ENCODE peak calls at places on chromosome 13, in five cellular contexts. I is IMR-90; V is CD8-positive, alpha-beta T cell; U is PC-9; S is heart left ventricle. N is an unnamed sample.

GRCh38 chr13:53784331-53784730 is 755.7 kb downstream of the OLFM4 start:
- DNase-seq in U (no peak), V (no peak), I (no peak), S (no peak), N (no peak)

GRCh38 chr13:23858586-23858985 is 30.6 kb downstream of the MIPEP start:
- DNase-seq in U (no peak), I (peak; percentile 43), V (no peak), S (no peak), N (no peak)

GRCh38 chr13:92196566-92197256 is 798.3 kb downstream of the GPC5 start:
- DNase-seq in V (no peak), U (no peak), S (no peak), I (peak; percentile 2), N (no peak)

GRCh38 chr13:50437252-50437651 is 406.2 kb downstream of the DLEU7 start:
- DNase-seq in V (no peak), S (no peak), I (peak; percentile 87), U (no peak), N (no peak)

GRCh38 chr13:106617561-106617960 is 49.6 kb upstream of the ARGLU1 start:
- DNase-seq in U (peak; percentile 17), I (peak; percentile 39), V (no peak), S (no peak), N (no peak)

GRCh38 chr13:76043882-76044281 is 407.8 kb downstream of the LMO7 start:
- DNase-seq in S (no peak), U (no peak), V (no peak), I (no peak), N (no peak)

GRCh38 chr13:51502206-51502651 is 49.4 kb upstream of the INTS6 start:
- DNase-seq in V (no peak), S (no peak), U (no peak), I (peak; percentile 59), N (no peak)

GRCh38 chr13:53821632-53822031 is 793.0 kb downstream of the OLFM4 start:
- DNase-seq in U (no peak), S (no peak), V (no peak), I (no peak), N (no peak)

GRCh38 chr13:68540244-68540643 is 1310.1 kb upstream of the PCDH9 start:
- DNase-seq in U (no peak), S (no peak), V (no peak), I (no peak), N (no peak)

GRCh38 chr13:48398450-48399095 is 14.3 kb downstream of the LPAR6 start:
- DNase-seq in U (no peak), I (peak; percentile 18), S (no peak), V (no peak), N (no peak)

GRCh38 chr13:73929287-73929932 is 204.8 kb downstream of the KLF12 start:
- DNase-seq in V (no peak), I (no peak), S (no peak), U (no peak), N (no peak)

GRCh38 chr13:79966039-79966438 is 374.9 kb downstream of the SPRY2 start:
- DNase-seq in V (no peak), U (no peak), I (peak; percentile 23), S (no peak), N (no peak)

GRCh38 chr13:112068531-112069062 is 1.6 kb downstream of the SOX1 start:
- DNase-seq in V (no peak), U (no peak), I (no peak), S (no peak), N (no peak)

GRCh38 chr13:31962661-31963345 is 68.8 kb upstream of the FRY start:
- DNase-seq in U (no peak), V (no peak), I (peak; percentile 50), S (no peak), N (no peak)

GRCh38 chr13:73521291-73521626 is 462.5 kb downstream of the KLF5 start:
- DNase-seq in S (no peak), I (no peak), V (peak; percentile 2), U (no peak), N (no peak)

GRCh38 chr13:80753951-80754350 is 413.0 kb upstream of the SPRY2 start:
- DNase-seq in I (no peak), V (no peak), U (no peak), S (no peak), N (no peak)

GRCh38 chr13:40442826-40443225 is 223.6 kb downstream of the FOXO1 start:
- DNase-seq in I (no peak), S (no peak), U (no peak), V (no peak), N (no peak)

GRCh38 chr13:93172109-93172508 is 54.5 kb upstream of the GPC6 start:
- DNase-seq in U (no peak), I (no peak), V (no peak), S (no peak), N (no peak)

GRCh38 chr13:59398127-59398526 is 765.6 kb downstream of the DIAPH3 start:
- DNase-seq in S (no peak), V (no peak), I (no peak), U (no peak), N (no peak)

GRCh38 chr13:62320129-62320724 is 904.6 kb upstream of the PCDH20 start:
- DNase-seq in U (no peak), I (peak; percentile 75), V (no peak), S (no peak), N (no peak)

GRCh38 chr13:76635232-76636021 is 250.8 kb downstream of the KCTD12 start:
- DNase-seq in U (no peak), S (no peak), I (no peak), V (no peak), N (no peak)

GRCh38 chr13:76009491-76009890 is 373.4 kb downstream of the LMO7 start:
- DNase-seq in U (no peak), V (no peak), I (peak; percentile 75), S (no peak), N (no peak)

GRCh38 chr13:91722267-91722884 is 324.0 kb downstream of the GPC5 start:
- DNase-seq in I (peak; percentile 18), V (no peak), U (no peak), S (no peak), N (no peak)

GRCh38 chr13:23570099-23570926 is at the start of gene TNFRSF19:
- DNase-seq in V (no peak), U (no peak), I (peak; percentile 91), S (peak; percentile 75), N (peak; percentile 45)

GRCh38 chr13:99370476-99371272 is 63.5 kb upstream of the GPR183 start:
- DNase-seq in I (no peak), U (no peak), V (no peak), S (no peak), N (no peak)
- H3K36me3 ChIP-seq in I (peaks cover 3% of the 10 kb centered on the region), U (peaks cover 20% of the 10 kb centered on the region), V (peaks cover 10% of the 10 kb centered on the region), S (peaks cover 57% of the 10 kb centered on the region), N (peaks cover 26% of the 10 kb centered on the region)

DNA sequence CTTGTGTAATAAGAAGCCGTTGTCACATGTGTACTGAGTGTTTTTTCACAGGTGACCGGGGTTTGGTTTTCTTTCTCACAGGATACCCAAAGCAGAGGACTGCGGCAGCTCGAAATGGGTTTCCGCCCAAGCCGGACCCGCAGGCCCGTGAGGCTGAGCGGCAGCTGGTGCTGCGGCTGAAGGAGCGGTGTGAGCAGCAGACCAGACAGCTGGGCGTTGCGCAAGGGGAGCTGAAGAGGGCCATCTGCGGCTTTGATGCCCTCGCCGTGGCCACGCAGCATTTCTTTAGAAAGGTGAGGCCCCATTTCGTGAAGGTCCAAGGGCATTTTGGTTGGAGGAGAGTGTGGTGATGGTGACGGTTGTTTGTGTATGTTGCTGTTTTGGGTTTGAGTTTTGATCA is 236.3 kb downstream of the SLC7A1 start:
- DNase-seq in V (no peak), I (no peak), U (no peak), S (no peak), N (no peak)
- H3K36me3 ChIP-seq in V (no peaks in the 10 kb centered on the region), I (no peaks in the 10 kb centered on the region), U (no peaks in the 10 kb centered on the region), S (no peaks in the 10 kb centered on the region), N (no peaks in the 10 kb centered on the region)

GRCh38 chr13:113636266-113636963 is 21.6 kb downstream of the ATP4B start:
- DNase-seq in U (no peak), V (no peak), S (peak; percentile 15), I (no peak), N (peak; percentile 1)

GRCh38 chr13:113637262-113638160 is 20.5 kb downstream of the ATP4B start:
- DNase-seq in S (peak; percentile 8), I (no peak), V (no peak), U (no peak), N (peak; percentile 10)

GRCh38 chr13:113638173-113638746 is 19.7 kb downstream of the ATP4B start:
- DNase-seq in U (no peak), I (no peak), S (peak; percentile 6), V (no peak), N (peak; percentile 8)

GRCh38 chr13:113639661-113640262 is 18.2 kb downstream of the ATP4B start:
- DNase-seq in I (no peak), S (peak; percentile 62), V (no peak), U (no peak), N (peak; percentile 35)

DNA sequence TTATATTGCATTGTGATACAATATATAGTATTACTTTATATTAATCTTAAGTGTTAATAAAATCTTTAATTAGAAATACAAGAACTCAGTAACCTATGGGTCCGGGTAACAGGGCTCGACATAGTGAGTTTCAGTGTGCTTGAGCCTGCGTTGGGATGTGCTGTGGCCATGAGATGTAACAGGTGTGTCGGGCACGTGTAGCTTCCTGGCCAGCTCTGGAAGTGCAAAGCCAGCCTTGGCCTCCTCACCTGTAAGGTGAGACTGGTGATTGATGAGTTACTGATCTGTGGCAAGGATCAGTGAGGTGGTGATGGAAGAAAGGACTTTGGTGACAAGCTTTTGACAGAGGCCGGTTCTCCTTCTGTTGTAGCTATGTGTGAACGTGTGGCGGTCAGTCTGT is 19.2 kb downstream of the ATP4B start:
- DNase-seq in V (no peak), S (peak; percentile 9), I (no peak), U (no peak), N (no peak)
- H3K36me3 ChIP-seq in V (peaks cover 21% of the 10 kb centered on the region), S (peaks cover 75% of the 10 kb centered on the region), I (peaks cover 58% of the 10 kb centered on the region), U (peaks cover 53% of the 10 kb centered on the region), N (peaks cover 76% of the 10 kb centered on the region)

GRCh38 chr13:114323349-114323748 is 9.0 kb downstream of the CHAMP1 start:
- DNase-seq in V (no peak), I (no peak), S (no peak), U (no peak), N (no peak)
- H3K36me3 ChIP-seq in V (peaks cover 18% of the 10 kb centered on the region), I (peaks cover 33% of the 10 kb centered on the region), S (peaks cover 56% of the 10 kb centered on the region), U (peaks cover 17% of the 10 kb centered on the region), N (peaks cover 56% of the 10 kb centered on the region)

DNA sequence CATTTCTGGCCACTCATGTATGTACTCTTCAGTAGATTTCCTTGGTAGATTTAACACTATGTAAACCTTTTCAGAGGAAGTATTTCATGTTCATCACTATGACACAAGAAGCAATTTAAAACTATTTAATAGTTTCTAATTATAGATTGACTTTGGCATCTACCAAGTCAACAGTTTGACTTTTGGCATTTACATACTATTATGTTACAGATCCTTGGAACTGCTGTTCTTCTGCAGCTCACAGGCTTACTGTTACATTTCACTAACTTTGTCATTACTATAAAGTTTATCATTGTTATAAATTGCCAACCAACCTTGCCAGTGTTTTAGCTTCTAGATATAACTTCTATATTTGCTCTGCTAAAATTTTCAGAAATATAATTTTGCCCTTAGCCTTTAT is 18.7 kb downstream of the SUPT20H start:
- DNase-seq in V (no peak), S (no peak), I (no peak), U (no peak), N (no peak)
- H3K36me3 ChIP-seq in V (peaks cover 50% of the 10 kb centered on the region), S (peaks cover 94% of the 10 kb centered on the region), I (peaks cover 42% of the 10 kb centered on the region), U (peaks cover 27% of the 10 kb centered on the region), N (peaks cover 76% of the 10 kb centered on the region)

DNA sequence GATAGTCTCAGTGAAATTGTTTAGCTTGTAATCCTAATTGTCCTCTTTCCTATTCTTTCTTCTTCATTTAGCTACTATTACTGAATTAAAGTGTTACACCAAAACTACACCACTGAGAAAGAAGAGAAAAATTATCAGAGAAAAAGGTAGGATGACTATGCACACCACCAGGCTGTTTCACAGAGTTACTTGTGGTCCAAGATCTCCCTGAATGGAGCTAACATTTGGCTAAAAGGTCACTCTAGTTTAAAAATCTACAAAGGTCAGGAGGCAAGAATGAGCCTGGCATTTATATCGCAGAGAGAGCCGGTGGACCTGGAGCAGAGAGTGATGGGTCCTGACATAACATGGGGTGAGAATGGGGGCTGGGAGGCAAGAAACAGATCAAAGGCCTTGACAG is 37.0 kb upstream of the EEF1AKMT1 start:
- DNase-seq in S (no peak), U (no peak), I (no peak), V (no peak), N (no peak)
- H3K36me3 ChIP-seq in S (peaks cover 39% of the 10 kb centered on the region), U (peaks cover 10% of the 10 kb centered on the region), I (peaks cover 3% of the 10 kb centered on the region), V (peaks cover 19% of the 10 kb centered on the region), N (peaks cover 35% of the 10 kb centered on the region)